ENCODE peak calls at places on chromosomes 13 and 19, in six cellular contexts. P, G, B, K, D and F are unnamed samples.
A peak's percentile ranks its signal among the peaks of the same experiment; 100 is the strongest.

GRCh38 chr19:7925171-7925837 is 631 bp downstream of the CTXN1 start:
- DNase-seq in D (peak; percentile 68), B (peak; percentile 80), P (peak; percentile 35), G (peak; percentile 95), K (peak; percentile 58), F (peak; percentile 89)

GRCh38 chr13:79448413-79448812 is 32.5 kb upstream of the NDFIP2 start:
- DNase-seq in K (no peak), G (no peak), D (no peak), P (peak; percentile 50), B (no peak), F (no peak)

GRCh38 chr19:33490041-33490451 is 31.5 kb downstream of the PEPD start:
- DNase-seq in K (no peak), G (no peak), P (no peak), B (no peak), D (no peak), F (no peak)

GRCh38 chr13:100550433-100550832 is 38.2 kb downstream of the GGACT start:
- DNase-seq in G (peak; percentile 75), D (no peak), K (no peak), P (no peak), B (peak; percentile 54), F (no peak)

GRCh38 chr19:46571495-46571894 is 29.6 kb upstream of the CALM3 start:
- DNase-seq in K (peak; percentile 55), B (peak; percentile 28), G (peak; percentile 71), D (no peak), P (peak; percentile 32), F (no peak)

GRCh38 chr19:11596156-11596555 is 1.1 kb upstream of the ZNF627 start:
- DNase-seq in P (no peak), D (no peak), G (no peak), B (no peak), K (no peak), F (no peak)

GRCh38 chr19:30340724-30341595 is 31.2 kb upstream of the ZNF536 start:
- DNase-seq in P (no peak), B (no peak), G (peak; percentile 8), K (no peak), D (peak; percentile 2), F (no peak)

GRCh38 chr13:99980201-99981114 is 1.1 kb upstream of the ZIC2 start:
- DNase-seq in B (peak; percentile 64), P (peak; percentile 25), K (peak; percentile 81), D (peak; percentile 69), G (peak; percentile 97), F (peak; percentile 84)

GRCh38 chr19:41031926-41032325 is 40.8 kb downstream of the CYP2B6 start:
- DNase-seq in G (no peak), P (peak; percentile 25), D (no peak), B (no peak), K (peak; percentile 51), F (no peak)

GRCh38 chr19:18021121-18021755 is 13.3 kb downstream of the ARRDC2 start:
- DNase-seq in B (peak; percentile 92), P (peak; percentile 67), K (peak; percentile 93), D (peak; percentile 88), G (peak; percentile 90), F (peak; percentile 63)

GRCh38 chr13:51834581-51835158 is 10.3 kb downstream of the TMEM272 start:
- DNase-seq in B (no peak), K (no peak), D (no peak), G (peak; percentile 63), P (no peak), F (no peak)

GRCh38 chr13:44303681-44304432 is 69.8 kb upstream of the SERP2 start:
- DNase-seq in P (no peak), G (no peak), B (no peak), K (no peak), D (peak; percentile 26), F (no peak)

GRCh38 chr13:30844548-30845296 is 61.3 kb upstream of the MEDAG start:
- DNase-seq in K (no peak), P (no peak), G (no peak), D (no peak), B (no peak), F (no peak)

GRCh38 chr19:53545271-53546065 is 7.5 kb downstream of the ZNF331 start:
- DNase-seq in G (peak; percentile 80), B (no peak), K (peak; percentile 69), D (no peak), P (peak; percentile 76), F (no peak)

GRCh38 chr13:24693862-24694471 is 13.8 kb downstream of the ATP12A start:
- DNase-seq in K (peak; percentile 82), G (no peak), P (peak; percentile 71), B (peak; percentile 58), D (peak; percentile 46), F (peak; percentile 81)

GRCh38 chr13:113421673-113422270 is 31.5 kb downstream of the ADPRHL1 start:
- DNase-seq in B (peak; percentile 10), D (no peak), P (no peak), G (no peak), K (no peak), F (no peak)

GRCh38 chr19:55554302-55554701 is 9.0 kb upstream of the SBK3 start:
- DNase-seq in B (no peak), K (no peak), P (no peak), G (no peak), D (no peak), F (no peak)

GRCh38 chr19:6890938-6891337 is 3.6 kb downstream of the ADGRE1 start:
- DNase-seq in B (no peak), D (no peak), G (no peak), K (no peak), P (no peak), F (no peak)

GRCh38 chr13:48578516-48579166 is 45.8 kb upstream of the RCBTB2 start:
- DNase-seq in K (no peak), B (no peak), D (no peak), P (peak; percentile 27), G (no peak), F (no peak)

GRCh38 chr13:98299243-98299953 is 122.3 kb upstream of the RNF113B start:
- DNase-seq in P (no peak), G (no peak), D (no peak), K (no peak), B (no peak), F (no peak)

GRCh38 chr13:91817250-91817649 is 418.8 kb downstream of the GPC5 start:
- DNase-seq in D (no peak), P (no peak), G (no peak), K (peak; percentile 26), B (peak; percentile 49), F (no peak)

GRCh38 chr19:1837625-1838105 is 10.6 kb downstream of the REXO1 start:
- DNase-seq in P (no peak), G (no peak), K (peak; percentile 41), D (peak; percentile 48), B (peak; percentile 32), F (peak; percentile 89)

DNA sequence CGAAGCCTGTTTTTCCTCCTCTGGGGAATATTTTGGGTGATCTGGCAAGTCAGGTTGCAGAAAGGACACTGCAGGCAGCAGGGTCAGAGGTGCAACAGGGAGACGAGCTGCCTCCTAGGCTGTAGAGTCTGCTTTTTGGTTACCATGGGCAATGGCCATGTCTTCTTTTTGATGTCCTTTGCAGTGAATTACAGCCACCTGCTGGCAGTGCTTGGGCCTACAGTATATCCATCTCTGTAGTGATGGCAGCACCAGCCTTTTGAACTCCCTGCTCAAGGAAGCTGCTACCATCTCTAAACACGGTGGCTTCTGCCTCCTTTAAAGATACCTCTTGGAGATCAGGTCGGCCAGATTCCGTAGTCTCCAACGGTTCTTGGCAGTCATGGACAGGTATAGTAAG is 73.9 kb downstream of the WTIP start:
- DNase-seq in P (peak; percentile 12), D (no peak), G (no peak), B (peak; percentile 2), K (peak; percentile 35), F (no peak)
- TF ChIP-seq CTCF in P (peak; percentile 34), D (no peak), G (no peak), B (peak; percentile 17), K (peak; percentile 14), F (no peak)

GRCh38 chr13:110266983-110267382 is 40.0 kb downstream of the COL4A1 start:
- DNase-seq in P (no peak), B (no peak), G (peak; percentile 65), K (no peak), D (no peak), F (no peak)
- TF ChIP-seq CTCF in P (no peak), B (no peak), G (no peak), K (no peak), D (no peak), F (no peak)

DNA sequence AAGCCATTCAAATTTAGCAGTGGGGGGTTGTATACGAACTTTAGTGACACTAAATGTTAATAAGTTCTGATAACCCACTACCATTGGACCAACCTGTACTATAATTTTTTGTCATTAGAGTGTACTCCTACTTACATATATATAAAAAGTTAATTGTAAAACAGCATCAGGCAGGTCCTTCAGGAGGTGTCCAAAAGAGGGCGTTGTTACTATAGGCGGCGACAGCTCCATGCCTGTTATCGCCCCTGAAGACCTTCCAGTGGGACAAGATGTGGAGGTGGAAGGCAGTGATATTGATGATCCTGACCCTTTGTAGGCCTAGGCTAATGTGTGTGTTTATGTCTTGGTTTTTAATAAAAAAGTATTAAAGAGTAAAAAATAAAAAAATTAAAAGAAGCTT is 27.5 kb downstream of the SPRYD7 start:
- DNase-seq in K (no peak), D (no peak), B (no peak), P (no peak), G (no peak), F (no peak)
- TF ChIP-seq CTCF in K (no peak), D (no peak), B (no peak), P (no peak), G (peak; percentile 12), F (no peak)

DNA sequence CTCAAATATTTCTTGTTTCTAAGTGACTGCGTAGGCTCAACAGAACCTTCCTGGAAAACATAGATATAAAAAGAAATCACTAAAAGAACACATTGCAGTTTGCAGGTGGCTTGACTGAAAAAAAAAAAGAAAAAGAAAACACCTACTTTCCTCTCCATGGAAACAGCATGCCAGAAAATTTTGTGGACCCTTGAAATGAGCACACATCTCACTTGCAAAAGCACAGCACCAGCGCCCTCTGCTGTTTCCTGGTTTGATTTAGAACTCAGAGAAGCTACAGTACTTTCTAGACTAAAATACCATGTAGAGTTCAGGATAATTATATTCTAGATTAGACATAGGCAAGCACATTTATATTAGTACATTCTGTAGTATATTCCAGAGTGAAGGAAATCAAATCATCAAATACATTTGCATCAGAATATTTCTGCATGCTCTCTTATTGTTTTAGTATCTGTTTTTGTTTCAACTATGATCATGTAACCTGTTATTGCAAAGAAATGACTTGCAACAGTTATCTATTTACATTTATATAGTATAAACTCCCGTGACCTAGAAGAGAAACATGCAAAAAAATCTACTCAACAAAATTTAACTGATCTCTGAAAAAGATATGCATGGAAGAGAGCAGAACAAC is 22.3 kb upstream of the XPO4 start:
- DNase-seq in K (peak; percentile 74), D (peak; percentile 81), B (peak; percentile 91), G (peak; percentile 88), P (peak; percentile 69), F (peak; percentile 66)
- TF ChIP-seq CTCF in K (peak; percentile 76), D (no peak), B (peak; percentile 85), G (peak; percentile 88), P (peak; percentile 67), F (peak; percentile 62)

DNA sequence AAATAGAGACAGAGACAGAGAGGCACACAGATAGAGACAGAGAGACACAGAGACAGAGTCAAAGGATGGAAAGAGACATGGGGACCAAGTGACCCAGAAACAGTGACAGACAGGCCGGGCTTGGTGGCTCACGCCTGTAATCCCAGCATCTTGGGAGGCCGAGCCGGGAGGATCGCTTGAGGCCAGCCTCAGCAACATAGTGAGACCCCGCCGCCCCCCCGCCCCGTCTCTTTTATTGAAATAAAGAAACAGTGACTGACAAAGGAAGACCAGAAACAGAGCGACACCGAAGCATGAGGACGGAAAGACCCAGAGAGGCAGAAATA is 848 bp upstream of the NECTIN2 start:
- DNase-seq in G (no peak), B (no peak), P (no peak), K (no peak), D (no peak), F (no peak)
- TF ChIP-seq CTCF in G (no peak), B (no peak), P (no peak), K (no peak), D (no peak), F (no peak)